ENCODE peak calls at places on chromosomes 3 and 15, in seven cellular contexts. T, X, Y, O, G, M and Z are unnamed samples.
A peak's percentile ranks its signal among the peaks of the same experiment; 100 is the strongest.

GRCh38 chr15:48536681-48537091 is 108.8 kb downstream of the FBN1 start:
- DNase-seq in Y (peak; percentile 56), X (no peak), M (no peak), O (no peak), T (peak; percentile 62), G (no peak), Z (no peak)

GRCh38 chr15:40511472-40512133 is 40.8 kb downstream of the CHST14 start:
- DNase-seq in O (peak; percentile 34), G (peak; percentile 25), Y (peak; percentile 39), X (no peak), T (no peak), M (peak; percentile 76), Z (peak; percentile 90)

GRCh38 chr3:38457111-38458003 is 3.7 kb downstream of the ACVR2B start:
- DNase-seq in O (no peak), X (no peak), G (no peak), Y (peak; percentile 10), T (no peak), M (no peak), Z (no peak)

GRCh38 chr3:13015286-13016082 is 57.7 kb downstream of the IQSEC1 start:
- DNase-seq in T (no peak), X (peak; percentile 68), O (no peak), G (no peak), M (no peak), Y (no peak), Z (peak; percentile 86)

GRCh38 chr3:185253645-185254410 is at the start of gene EHHADH:
- DNase-seq in Y (peak; percentile 62), O (peak; percentile 32), M (peak; percentile 75), X (peak; percentile 59), T (no peak), G (peak; percentile 49), Z (peak; percentile 91)

GRCh38 chr15:38217788-38218609 is 34.6 kb upstream of the SPRED1 start:
- DNase-seq in G (no peak), X (no peak), Y (peak; percentile 37), O (no peak), T (no peak), M (no peak), Z (no peak)

GRCh38 chr3:44554626-44555592 is at the start of gene ZKSCAN7:
- DNase-seq in G (peak; percentile 49), Y (peak; percentile 41), M (no peak), O (peak; percentile 14), T (no peak), X (peak; percentile 44), Z (peak; percentile 86)

GRCh38 chr3:57815034-57815433 is 58.9 kb downstream of the SLMAP start:
- DNase-seq in M (no peak), Y (no peak), T (no peak), X (peak; percentile 56), G (peak; percentile 7), O (no peak), Z (no peak)

GRCh38 chr15:63250312-63250965 is 27.0 kb upstream of the APH1B start:
- DNase-seq in M (no peak), T (peak; percentile 96), G (no peak), Y (peak; percentile 98), X (no peak), O (no peak), Z (no peak)

GRCh38 chr15:78907577-78907976 is 34.9 kb downstream of the MORF4L1 start:
- DNase-seq in M (no peak), X (no peak), Y (no peak), G (no peak), T (no peak), O (no peak), Z (no peak)

GRCh38 chr3:42702982-42703694 is 540 bp upstream of the HHATL start:
- DNase-seq in O (no peak), G (no peak), X (no peak), M (no peak), T (no peak), Y (no peak), Z (no peak)

GRCh38 chr3:117989982-117990381 is 1044.7 kb downstream of the IGSF11 start:
- DNase-seq in M (no peak), G (no peak), Y (no peak), O (no peak), X (no peak), T (no peak), Z (no peak)

GRCh38 chr3:27721717-27722564 is at the start of gene EOMES:
- DNase-seq in O (no peak), T (no peak), G (peak; percentile 63), Y (peak; percentile 36), M (peak; percentile 44), X (peak; percentile 74), Z (peak; percentile 83)

GRCh38 chr3:89467886-89468479 is 360.6 kb downstream of the EPHA3 start:
- DNase-seq in M (no peak), T (no peak), X (no peak), Y (no peak), O (no peak), G (no peak), Z (no peak)

GRCh38 chr15:63124506-63124905 is 2.8 kb downstream of the LACTB start:
- DNase-seq in G (no peak), X (no peak), M (no peak), O (no peak), T (no peak), Y (no peak), Z (no peak)

GRCh38 chr15:38010390-38010789 is 76.0 kb downstream of the TMCO5A start:
- DNase-seq in X (no peak), Y (no peak), O (no peak), G (no peak), M (no peak), T (no peak), Z (no peak)

GRCh38 chr15:48190932-48191573 is 412 bp upstream of the CTXN2 start:
- DNase-seq in Y (peak; percentile 75), G (no peak), O (peak; percentile 64), X (peak; percentile 70), T (no peak), M (peak; percentile 54), Z (peak; percentile 88)

GRCh38 chr3:12659316-12660015 is 4.5 kb downstream of the RAF1 start:
- DNase-seq in Y (peak; percentile 45), O (no peak), T (no peak), X (no peak), G (no peak), M (no peak), Z (no peak)

GRCh38 chr3:74491874-74492273 is 122.6 kb downstream of the CNTN3 start:
- DNase-seq in G (no peak), X (no peak), M (no peak), Y (peak; percentile 20), T (no peak), O (no peak), Z (no peak)

GRCh38 chr3:58093573-58094195 is 85.5 kb downstream of the FLNB start:
- DNase-seq in G (no peak), M (peak; percentile 50), X (no peak), O (no peak), T (no peak), Y (peak; percentile 96), Z (no peak)

GRCh38 chr3:139577899-139578298 is 38.4 kb upstream of the RBP1 start:
- DNase-seq in O (no peak), Y (no peak), M (no peak), X (no peak), T (no peak), G (no peak), Z (no peak)

GRCh38 chr15:74200394-74200793 is 2.2 kb downstream of the STRA6 start:
- DNase-seq in X (no peak), G (no peak), T (no peak), Y (peak; percentile 88), O (peak; percentile 85), M (peak; percentile 54), Z (no peak)